ENCODE peak calls at places on chromosome 13, in seven cellular contexts. T, B, S, Q, O, R and F are unnamed samples.

GRCh38 chr13:107251321-107251720 is 683.4 kb upstream of the ARGLU1 start:
- DNase-seq in R (no peak), T (no peak), S (no peak), O (no peak), Q (peak), B (no peak), F (no peak)

GRCh38 chr13:27925220-27925991 is 5.6 kb downstream of the PDX1 start:
- DNase-seq in S (no peak), B (no peak), O (no peak), T (no peak), R (no peak), Q (no peak), F (no peak)

GRCh38 chr13:75432811-75433244 is 49.1 kb downstream of the TBC1D4 start:
- DNase-seq in T (no peak), O (no peak), R (no peak), Q (no peak), B (no peak), S (no peak), F (no peak)

GRCh38 chr13:112453207-112453829 is 77.2 kb downstream of the SPACA7 start:
- DNase-seq in B (no peak), T (no peak), O (no peak), Q (no peak), S (peak), R (no peak), F (no peak)

GRCh38 chr13:20525144-20525600 is 485 bp downstream of the CRYL1 start:
- DNase-seq in T (peak), S (peak), R (peak), Q (no peak), O (peak), B (peak), F (peak)

GRCh38 chr13:67238277-67238859 is 8.2 kb upstream of the PCDH9 start:
- DNase-seq in S (no peak), O (no peak), Q (peak), R (no peak), T (no peak), B (no peak), F (peak)

GRCh38 chr13:59318320-59318930 is 845.3 kb downstream of the DIAPH3 start:
- DNase-seq in B (no peak), T (peak), S (peak), Q (peak), O (peak), R (peak), F (peak)

GRCh38 chr13:29758591-29759114 is 91.8 kb downstream of the UBL3 start:
- DNase-seq in O (no peak), Q (no peak), B (no peak), R (peak), T (no peak), S (no peak), F (no peak)

GRCh38 chr13:114022876-114023275 is 49.0 kb upstream of the C13orf46 start:
- DNase-seq in T (no peak), S (no peak), Q (no peak), O (no peak), B (no peak), R (no peak), F (no peak)

GRCh38 chr13:42549555-42549941 is 24.4 kb upstream of the TNFSF11 start:
- DNase-seq in S (no peak), Q (no peak), R (no peak), T (no peak), B (no peak), O (no peak), F (no peak)

GRCh38 chr13:42547615-42548014 is 26.3 kb upstream of the TNFSF11 start:
- DNase-seq in Q (no peak), R (no peak), S (no peak), O (no peak), B (no peak), T (no peak), F (no peak)

GRCh38 chr13:42551611-42552010 is 22.3 kb upstream of the TNFSF11 start:
- DNase-seq in Q (no peak), R (no peak), S (no peak), O (no peak), T (no peak), B (no peak), F (no peak)

GRCh38 chr13:42545842-42546241 is 28.1 kb upstream of the TNFSF11 start:
- DNase-seq in T (no peak), R (no peak), Q (no peak), B (no peak), S (no peak), O (no peak), F (no peak)

GRCh38 chr13:42548731-42549554 is 25.0 kb upstream of the TNFSF11 start:
- DNase-seq in O (no peak), R (no peak), S (peak), T (no peak), B (no peak), Q (no peak), F (no peak)
- TF ChIP-seq POLR2A in O (no peak), R (no peak), S (no peak), T (no peak), B (no peak), Q (no peak), F (no peak)

DNA sequence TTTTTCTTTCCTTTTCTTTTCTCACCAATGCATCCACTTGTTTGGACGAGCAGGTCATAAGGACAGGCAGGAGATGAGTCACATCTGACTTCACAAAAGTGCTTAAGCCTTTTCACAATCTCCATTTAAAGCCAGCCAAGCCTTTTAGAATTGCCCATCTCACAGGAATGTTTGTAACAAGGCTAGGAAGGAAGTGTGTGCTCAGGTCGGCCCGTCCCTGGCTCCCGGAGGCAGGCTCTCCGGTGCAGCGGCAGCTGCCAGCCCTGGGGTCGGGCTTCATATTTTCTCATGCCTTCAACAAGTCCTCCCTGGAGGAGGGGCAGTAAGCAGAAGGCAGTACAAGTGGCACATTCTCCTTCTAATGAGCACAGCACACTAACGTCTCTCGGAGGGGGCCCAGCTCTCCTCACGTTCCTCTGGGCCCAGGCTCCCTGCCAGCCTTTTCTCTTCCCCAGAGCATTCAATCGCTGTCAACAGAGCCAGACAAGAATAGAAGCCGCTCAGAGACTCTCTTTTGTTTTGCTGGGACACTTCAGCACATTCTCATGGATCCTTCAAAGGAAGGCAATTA is 180.5 kb downstream of the COL4A1 start:
- DNase-seq in O (peak), Q (peak), B (no peak), R (peak), S (peak), T (no peak), F (no peak)
- TF ChIP-seq POLR2A in O (no peak), Q (peak), B (no peak), R (peak), S (no peak), T (no peak), F (no peak)

GRCh38 chr13:40442191-40442590 is 224.2 kb downstream of the FOXO1 start:
- DNase-seq in T (no peak), B (no peak), Q (no peak), R (no peak), S (no peak), O (no peak), F (no peak)

GRCh38 chr13:40438999-40439797 is 227.2 kb downstream of the FOXO1 start:
- DNase-seq in S (no peak), R (no peak), B (no peak), Q (no peak), T (peak), O (peak), F (no peak)

GRCh38 chr13:40439928-40440327 is 226.5 kb downstream of the FOXO1 start:
- DNase-seq in B (no peak), T (peak), Q (no peak), S (no peak), O (peak), R (peak), F (no peak)

GRCh38 chr13:40442826-40443225 is 223.6 kb downstream of the FOXO1 start:
- DNase-seq in Q (no peak), S (no peak), R (no peak), O (no peak), T (no peak), B (no peak), F (no peak)

GRCh38 chr13:40440990-40441820 is 225.2 kb downstream of the FOXO1 start:
- DNase-seq in R (peak), T (peak), S (peak), B (peak), Q (no peak), O (peak), F (no peak)
- TF ChIP-seq POLR2A in R (no peak), T (no peak), S (no peak), B (no peak), Q (no peak), O (no peak), F (no peak)

GRCh38 chr13:48235100-48235813 is 2.3 kb downstream of the ITM2B start:
- DNase-seq in O (no peak), R (peak), Q (peak), B (no peak), S (no peak), T (no peak), F (peak)
- TF ChIP-seq POLR2A in O (peak), R (peak), Q (no peak), B (no peak), S (no peak), T (no peak), F (no peak)

GRCh38 chr13:45341034-45341798 is at the start of gene TPT1:
- DNase-seq in Q (peak), T (peak), B (peak), S (peak), R (peak), O (peak), F (peak)

GRCh38 chr13:45340422-45341033 is 455 bp downstream of the TPT1 start:
- DNase-seq in T (peak), B (peak), Q (peak), R (peak), S (peak), O (peak), F (peak)

GRCh38 chr13:45337803-45338202 is 3.2 kb downstream of the TPT1 start:
- DNase-seq in S (no peak), R (no peak), T (no peak), O (no peak), B (no peak), Q (no peak), F (no peak)

GRCh38 chr13:45339867-45340266 is 1.1 kb downstream of the TPT1 start:
- DNase-seq in S (no peak), Q (no peak), T (no peak), B (no peak), O (no peak), R (no peak), F (no peak)

GRCh38 chr13:45339399-45339798 is 1.6 kb downstream of the TPT1 start:
- DNase-seq in R (no peak), S (no peak), Q (no peak), T (no peak), O (no peak), B (no peak), F (no peak)
- TF ChIP-seq POLR2A in R (no peak), S (no peak), Q (no peak), T (no peak), O (no peak), B (no peak), F (no peak)

DNA sequence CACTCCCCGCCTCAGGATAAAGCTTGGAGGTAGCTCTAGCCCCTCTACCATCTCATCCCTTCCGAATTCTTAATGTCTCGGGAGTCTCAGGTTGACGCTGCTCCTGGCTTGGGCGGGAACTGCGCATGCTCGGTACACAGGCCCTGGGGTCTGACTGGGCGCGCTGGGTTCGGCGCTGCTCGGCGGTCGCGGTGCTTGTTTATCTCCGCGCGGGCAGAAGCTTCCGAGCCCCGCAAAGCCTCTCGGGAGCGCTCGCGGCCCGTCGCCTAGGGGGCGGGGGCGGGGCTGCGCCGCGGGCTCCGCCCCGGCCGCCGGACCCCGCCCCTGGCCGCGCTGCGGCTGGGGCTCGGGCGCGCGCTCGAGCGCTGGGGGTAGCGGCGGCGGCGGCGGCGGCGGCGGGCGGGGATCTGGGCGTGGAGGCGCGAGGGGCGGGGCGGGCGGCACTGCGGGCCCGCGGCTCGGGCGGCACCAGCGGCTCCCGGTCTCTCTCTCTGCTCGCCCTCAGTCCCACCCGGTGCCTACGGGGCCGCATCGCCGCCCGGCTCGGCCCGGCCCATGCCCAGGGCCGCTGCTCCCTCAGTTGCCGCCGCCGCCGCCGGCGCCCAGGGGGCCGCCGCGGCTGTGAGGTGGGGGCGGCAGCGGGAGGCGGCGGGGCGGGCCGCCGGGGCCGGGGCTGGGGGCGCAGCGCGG is at the start of gene RAP2A:
- DNase-seq in R (peak), B (peak), S (peak), Q (peak), T (peak), O (peak), F (peak)
- TF ChIP-seq POLR2A in R (peak), B (peak), S (no peak), Q (peak), T (peak), O (peak), F (peak)

GRCh38 chr13:45333251-45333972 is 7.6 kb downstream of the TPT1 start:
- DNase-seq in S (no peak), B (no peak), O (no peak), T (no peak), Q (no peak), R (no peak), F (no peak)

GRCh38 chr13:45336025-45336800 is 4.8 kb downstream of the TPT1 start:
- DNase-seq in O (no peak), S (no peak), Q (no peak), B (no peak), R (no peak), T (no peak), F (no peak)

GRCh38 chr13:45335397-45336024 is 5.5 kb downstream of the TPT1 start:
- DNase-seq in S (no peak), B (no peak), Q (no peak), R (no peak), O (no peak), T (no peak), F (no peak)

GRCh38 chr13:45332831-45333219 is 8.2 kb downstream of the TPT1 start:
- DNase-seq in B (no peak), R (no peak), T (no peak), O (no peak), S (no peak), Q (no peak), F (no peak)

GRCh38 chr13:45333973-45334922 is 6.7 kb downstream of the TPT1 start:
- DNase-seq in S (no peak), Q (peak), R (no peak), O (no peak), T (no peak), B (no peak), F (no peak)
- TF ChIP-seq POLR2A in S (no peak), Q (peak), R (no peak), O (no peak), T (no peak), B (no peak), F (peak)

GRCh38 chr13:109412232-109412935 is 374.0 kb downstream of the IRS2 start:
- DNase-seq in B (no peak), O (no peak), Q (peak), R (peak), S (peak), T (no peak), F (no peak)
- TF ChIP-seq POLR2A in B (no peak), O (no peak), Q (no peak), R (peak), S (no peak), T (no peak), F (no peak)

GRCh38 chr13:32587014-32587773 is 942 bp downstream of the PDS5B start:
- DNase-seq in Q (peak), R (peak), S (peak), O (peak), T (peak), B (peak), F (peak)

GRCh38 chr13:32587774-32588165 is 1.5 kb downstream of the PDS5B start:
- DNase-seq in B (no peak), R (no peak), S (no peak), O (no peak), T (no peak), Q (peak), F (no peak)

GRCh38 chr13:32582991-32583390 is 3.3 kb upstream of the PDS5B start:
- DNase-seq in B (no peak), T (no peak), O (no peak), S (no peak), R (no peak), Q (no peak), F (no peak)

GRCh38 chr13:32585625-32586021 is 629 bp upstream of the PDS5B start:
- DNase-seq in Q (no peak), B (no peak), O (peak), S (no peak), R (peak), T (no peak), F (no peak)

DNA sequence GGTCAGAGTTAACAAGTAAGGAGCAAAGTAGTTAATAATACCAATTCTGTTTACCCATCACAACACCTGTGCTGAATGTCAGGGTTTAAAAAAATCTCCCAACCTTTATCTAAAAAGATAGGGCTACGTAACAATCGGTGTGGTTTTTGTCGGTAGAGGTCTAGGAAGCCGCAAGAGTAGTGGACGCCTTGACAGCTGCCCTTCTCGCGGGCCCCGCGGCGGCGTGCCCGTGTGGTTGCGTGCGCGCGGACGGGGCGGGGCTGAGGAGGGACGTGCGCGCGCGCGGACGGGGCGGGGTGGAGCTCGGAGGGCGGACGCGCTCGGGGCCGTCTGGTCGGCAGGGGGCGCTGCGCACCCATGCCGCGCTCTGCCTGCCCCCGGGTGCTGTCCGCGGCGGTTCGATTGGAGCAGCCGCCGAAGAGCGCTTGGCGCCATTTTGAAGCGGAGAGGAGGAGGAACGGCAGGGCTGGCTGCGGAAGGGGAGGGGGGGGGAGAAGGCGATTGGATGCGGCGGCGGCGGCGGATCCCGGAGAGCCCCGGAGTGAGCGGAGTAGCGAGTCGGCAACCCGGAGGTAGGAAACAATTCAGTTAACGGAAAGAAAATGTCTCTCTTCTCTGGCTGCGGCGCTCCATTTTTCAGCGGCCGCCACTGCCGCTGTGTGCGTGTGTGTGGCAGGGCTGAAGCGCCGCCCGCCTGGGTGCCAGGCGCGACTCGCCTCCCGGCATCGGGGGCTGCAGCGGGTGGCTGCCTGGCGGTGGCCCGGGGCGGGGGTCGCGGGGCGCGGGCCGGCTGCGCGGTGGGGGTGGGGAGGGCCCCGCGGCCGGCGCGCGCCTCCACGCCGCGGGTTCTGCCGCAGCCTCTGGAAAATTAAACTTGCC is at the start of gene PDS5B:
- DNase-seq in R (peak), S (peak), O (peak), Q (peak), B (peak), T (peak), F (peak)
- TF ChIP-seq POLR2A in R (peak), S (no peak), O (peak), Q (no peak), B (no peak), T (peak), F (peak)